ENCODE peak calls at places on chromosome 20, in six cellular contexts. A, K, G, V, Z and I are unnamed samples.
A peak's percentile ranks its signal among the peaks of the same experiment; 100 is the strongest.

GRCh38 chr20:14631011-14631410 is 293.6 kb upstream of the FLRT3 start:
- DNase-seq in G (no peak), K (no peak), A (no peak), Z (no peak), V (no peak), I (no peak)

GRCh38 chr20:49112596-49113274 is 66.6 kb downstream of the CSE1L start:
- DNase-seq in A (no peak), G (peak; percentile 30), Z (no peak), K (no peak), V (peak; percentile 59), I (no peak)

GRCh38 chr20:52105573-52106422 is 85.8 kb downstream of the ZFP64 start:
- DNase-seq in K (no peak), V (peak; percentile 14), A (no peak), G (peak; percentile 54), Z (no peak), I (no peak)

GRCh38 chr20:50515471-50516106 is 5.4 kb downstream of the PTPN1 start:
- DNase-seq in G (no peak), Z (no peak), K (no peak), V (no peak), A (no peak), I (no peak)

GRCh38 chr20:41426361-41426900 is 59.8 kb upstream of the EMILIN3 start:
- DNase-seq in A (no peak), Z (no peak), G (no peak), V (no peak), K (no peak), I (no peak)

GRCh38 chr20:62761058-62761758 is 35.1 kb upstream of the MRGBP start:
- DNase-seq in A (peak; percentile 68), V (no peak), G (no peak), Z (no peak), K (no peak), I (no peak)

GRCh38 chr20:62401331-62401779 is 5.7 kb downstream of the CABLES2 start:
- DNase-seq in Z (no peak), A (no peak), G (no peak), K (no peak), V (no peak), I (no peak)

GRCh38 chr20:36303831-36304230 is 2.3 kb upstream of the DLGAP4 start:
- DNase-seq in Z (no peak), A (no peak), G (no peak), K (no peak), V (no peak), I (no peak)

GRCh38 chr20:25227317-25227831 is 20.5 kb upstream of the PYGB start:
- DNase-seq in K (no peak), G (peak; percentile 56), A (peak; percentile 60), Z (no peak), V (peak; percentile 77), I (no peak)

GRCh38 chr20:19658137-19658536 is 99.9 kb upstream of the RIN2 start:
- DNase-seq in A (no peak), Z (peak; percentile 76), K (no peak), G (no peak), V (no peak), I (peak; percentile 48)